ENCODE peak calls at places on chromosomes 4 and X, in eight cellular contexts. L is A673; J is adipocyte; W is CD8-positive, alpha-beta T cell; K is upper lobe of left lung; P is heart right ventricle; M is testis; N is HAP-1. V is an unnamed sample. For H3K4me1 and H3K9me3, the result is how much of the 10 kb centered on the place peaks cover.

GRCh38 chr4:87545052-87545451 is 15.9 kb upstream of the SPARCL1 start:
- DNase-seq in L (no peak), W (no peak), N (no peak), P (no peak), K (no peak), M (no peak), J (no peak), V (no peak)

GRCh38 chr4:166128452-166128851 is 255.4 kb downstream of the TLL1 start:
- DNase-seq in N (no peak), J (peak), M (no peak), K (no peak), L (peak), P (no peak), W (no peak), V (peak)

GRCh38 chr4:155617312-155617711 is 49.3 kb upstream of the GUCY1A1 start:
- DNase-seq in K (no peak), M (no peak), W (no peak), L (no peak), N (no peak), J (no peak), P (no peak), V (peak)

GRCh38 chr4:14520171-14520570 is 482.1 kb upstream of the CPEB2 start:
- DNase-seq in W (no peak), K (no peak), M (no peak), N (no peak), L (peak), P (no peak), J (peak), V (no peak)

GRCh38 chr4:17111959-17112659 is 213.7 kb upstream of the LDB2 start:
- DNase-seq in W (no peak), M (peak), L (peak), K (no peak), N (peak), P (no peak), J (no peak), V (peak)

GRCh38 chrX:102669526-102669925 is 18.2 kb downstream of the GPRASP1 start:
- DNase-seq in N (no peak), P (no peak), W (no peak), K (no peak), M (no peak), L (no peak), J (no peak), V (peak)

GRCh38 chr4:168871686-168872085 is 138.4 kb downstream of the CBR4 start:
- DNase-seq in K (no peak), P (no peak), W (no peak), J (peak), N (no peak), M (no peak), L (no peak), V (no peak)

GRCh38 chr4:183987529-183987946 is 82.4 kb downstream of the STOX2 start:
- DNase-seq in K (peak), M (peak), P (peak), N (peak), W (no peak), J (no peak), L (peak), V (peak)

GRCh38 chrX:135984220-135984619 is 1.0 kb upstream of the SLC9A6 start:
- DNase-seq in W (no peak), P (no peak), M (no peak), J (no peak), N (no peak), K (no peak), L (no peak), V (no peak)

GRCh38 chr4:110614981-110615365 is 7.9 kb downstream of the PITX2 start:
- DNase-seq in P (no peak), M (no peak), J (no peak), N (no peak), L (no peak), W (no peak), K (no peak), V (no peak)

GRCh38 chr4:28254003-28254402 is 1393.4 kb downstream of the STIM2 start:
- DNase-seq in K (no peak), M (no peak), P (no peak), W (no peak), N (no peak), L (no peak), J (no peak), V (no peak)

GRCh38 chrX:40471965-40472648 is 108.7 kb upstream of the ATP6AP2 start:
- DNase-seq in J (peak), N (peak), W (peak), L (peak), M (peak), P (no peak), K (peak), V (peak)

GRCh38 chrX:49029876-49030275 is 13.3 kb downstream of the TFE3 start:
- DNase-seq in L (no peak), J (no peak), M (no peak), K (no peak), W (no peak), P (no peak), N (no peak), V (no peak)

GRCh38 chr4:79121875-79122358 is 182.7 kb upstream of the PAQR3 start:
- DNase-seq in P (no peak), W (no peak), L (no peak), M (no peak), N (no peak), J (no peak), K (peak), V (no peak)

GRCh38 chr4:77372375-77372774 is 215.4 kb downstream of the CCNG2 start:
- DNase-seq in W (no peak), P (no peak), M (no peak), L (no peak), K (no peak), J (no peak), N (no peak), V (no peak)

GRCh38 chrX:148537556-148538182 is 37.3 kb downstream of the AFF2 start:
- DNase-seq in M (peak), K (no peak), P (no peak), L (no peak), W (no peak), N (no peak), J (no peak), V (no peak)
- H3K4me1 ChIP-seq in M (under half), K (under half), P (under half), L (under half), W (under half), N (under half), J (under half), V (under half)

GRCh38 chr4:124202106-124202505 is 510.4 kb downstream of the ANKRD50 start:
- DNase-seq in K (no peak), P (no peak), L (no peak), N (no peak), J (peak), W (no peak), M (peak), V (peak)
- H3K4me3 ChIP-seq in K (no peak), P (no peak), L (no peak), N (no peak), J (peak), W (no peak), M (no peak), V (no peak)

GRCh38 chrX:47645530-47645929 is 4.8 kb downstream of the ELK1 start:
- DNase-seq in J (no peak), N (no peak), L (no peak), P (no peak), K (no peak), M (no peak), W (no peak), V (no peak)

GRCh38 chrX:47644557-47645091 is 5.7 kb downstream of the ELK1 start:
- DNase-seq in J (no peak), W (no peak), P (no peak), M (no peak), N (peak), K (no peak), L (peak), V (peak)

GRCh38 chrX:47646636-47647035 is 3.7 kb downstream of the ELK1 start:
- DNase-seq in K (no peak), P (no peak), J (no peak), W (no peak), M (no peak), N (no peak), L (no peak), V (no peak)

GRCh38 chrX:47648376-47648775 is 2.0 kb downstream of the ELK1 start:
- DNase-seq in M (no peak), J (no peak), K (no peak), N (no peak), W (no peak), P (no peak), L (no peak), V (peak)

GRCh38 chrX:47643926-47644325 is 6.4 kb downstream of the ELK1 start:
- DNase-seq in M (no peak), W (no peak), K (no peak), P (no peak), J (peak), L (peak), N (no peak), V (peak)
- H3K9me3 ChIP-seq in M (under half), W (under half), K (under half), P (under half), J (under half), L (under half), N (under half), V (under half)

DNA sequence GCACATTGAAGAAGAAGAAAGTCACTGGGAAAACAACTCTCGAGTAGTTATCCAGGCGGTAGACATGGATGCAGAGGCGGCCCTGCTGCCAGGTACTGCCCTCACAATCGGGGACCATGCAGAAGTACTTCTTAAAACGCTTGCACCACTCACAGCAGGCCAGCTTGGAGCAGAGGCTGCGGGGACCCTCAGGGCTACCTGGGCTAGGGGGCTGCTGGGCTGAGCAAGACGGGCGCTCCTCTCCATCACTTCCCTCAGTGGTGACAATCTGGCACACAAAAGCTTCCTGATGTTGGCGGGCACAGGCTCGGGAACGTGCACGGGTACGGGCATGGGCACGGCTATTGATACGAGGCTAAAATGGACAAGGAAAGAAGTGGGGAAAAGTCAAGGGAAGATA is 19.7 kb downstream of the GABRE start:
- DNase-seq in K (no peak), W (no peak), P (no peak), J (no peak), L (no peak), M (no peak), N (no peak), V (no peak)
- H3K4me1 ChIP-seq in K (under half), W (under half), P (under half), J (under half), L (under half), M (under half), N (under half), V (under half)

GRCh38 chr4:39062499-39062898 is 467 bp downstream of the KLHL5 start:
- DNase-seq in P (no peak), N (no peak), L (no peak), J (peak), W (no peak), K (no peak), M (no peak), V (no peak)
- H3K4me3 ChIP-seq in P (no peak), N (peak), L (no peak), J (no peak), W (no peak), K (no peak), M (no peak), V (no peak)

GRCh38 chr4:48008021-48008596 is 8.4 kb downstream of the CNGA1 start:
- DNase-seq in N (peak), J (no peak), M (no peak), L (peak), W (no peak), P (no peak), K (no peak), V (peak)
- H3K9me3 ChIP-seq in N (under half), J (under half), M (under half), L (under half), W (under half), P (under half), K (under half), V (under half)